ENCODE peak calls at places on chromosomes 12 and 14, in nine cellular contexts. P, K, H, O, F, J, L, B and N are unnamed samples. For H3K4me1, the result is how much of the 10 kb centered on the place peaks cover.

GRCh38 chr12:123421314-123421713 is 15.2 kb downstream of the RILPL2 start:
- DNase-seq in P (no peak), J (no peak), H (no peak), L (no peak), K (no peak), O (no peak), B (no peak), F (no peak), N (no peak)

GRCh38 chr14:65237956-65238355 is 135.6 kb upstream of the MAX start:
- DNase-seq in F (no peak), K (peak), O (no peak), P (no peak), B (no peak), J (no peak), L (no peak), H (no peak), N (no peak)

GRCh38 chr12:118980407-118981014 is 830 bp upstream of the SRRM4 start:
- DNase-seq in H (no peak), F (no peak), L (peak), J (no peak), P (no peak), B (no peak), O (peak), K (no peak), N (no peak)

GRCh38 chr12:93883436-93884154 is 206.4 kb downstream of the CRADD start:
- DNase-seq in B (no peak), L (no peak), F (peak), H (no peak), O (no peak), P (no peak), K (no peak), J (no peak), N (no peak)

GRCh38 chr12:132150780-132151144 is 6.5 kb downstream of the NOC4L start:
- DNase-seq in K (no peak), F (no peak), P (peak), H (peak), L (no peak), O (no peak), J (no peak), B (no peak), N (no peak)

GRCh38 chr12:26566670-26567069 is 266.3 kb downstream of the ITPR2 start:
- DNase-seq in P (no peak), F (no peak), H (no peak), B (no peak), L (no peak), O (no peak), J (no peak), K (no peak), N (no peak)

GRCh38 chr12:104952816-104953215 is 5.3 kb downstream of the SLC41A2 start:
- DNase-seq in P (no peak), B (no peak), L (no peak), J (no peak), K (no peak), O (no peak), F (no peak), H (no peak), N (no peak)

GRCh38 chr12:51951843-51952722 is 584 bp downstream of the ACVR1B start:
- DNase-seq in H (peak), K (no peak), O (peak), J (no peak), L (peak), F (peak), B (peak), P (peak), N (no peak)

GRCh38 chr12:115898670-115899069 is 378.8 kb downstream of the MED13L start:
- DNase-seq in B (no peak), K (no peak), O (peak), F (no peak), L (no peak), P (no peak), H (no peak), J (no peak), N (peak)

GRCh38 chr14:70000601-70001000 is 121.4 kb downstream of the SMOC1 start:
- DNase-seq in K (no peak), J (no peak), P (no peak), H (no peak), B (no peak), L (no peak), F (no peak), O (no peak), N (no peak)

GRCh38 chr12:67091204-67091603 is 178.0 kb upstream of the CAND1 start:
- DNase-seq in J (no peak), H (no peak), P (no peak), K (no peak), O (no peak), B (no peak), L (no peak), F (no peak), N (peak)

GRCh38 chr12:10027311-10028099 is 3.0 kb upstream of the CLEC9A start:
- DNase-seq in H (no peak), K (no peak), O (no peak), B (no peak), F (no peak), J (no peak), P (no peak), L (no peak), N (peak)

GRCh38 chr12:49293056-49293956 is 1.6 kb upstream of the PRPH start:
- DNase-seq in J (no peak), O (peak), L (no peak), B (no peak), H (no peak), P (no peak), K (peak), F (no peak), N (no peak)

GRCh38 chr14:42214981-42215491 is 608.4 kb downstream of the LRFN5 start:
- DNase-seq in J (no peak), K (no peak), L (peak), P (no peak), O (no peak), F (peak), B (no peak), H (no peak), N (no peak)

GRCh38 chr12:57319678-57320469 is 68.9 kb upstream of the STAC3 start:
- DNase-seq in B (no peak), F (no peak), L (no peak), J (no peak), K (no peak), H (no peak), O (no peak), P (no peak), N (no peak)

GRCh38 chr14:33958616-33959226 is 7.8 kb upstream of the EGLN3 start:
- DNase-seq in O (no peak), H (no peak), P (no peak), F (no peak), K (no peak), J (no peak), L (no peak), B (no peak), N (no peak)

GRCh38 chr12:13170892-13171490 is 25.5 kb upstream of the EMP1 start:
- DNase-seq in L (no peak), O (no peak), B (no peak), J (no peak), F (no peak), K (no peak), P (no peak), H (no peak), N (no peak)

GRCh38 chr14:31990183-31990862 is 86.8 kb upstream of the ARHGAP5 start:
- DNase-seq in P (no peak), B (no peak), J (no peak), F (no peak), K (no peak), L (no peak), O (no peak), H (no peak), N (peak)

GRCh38 chr14:80587096-80587724 is 354.3 kb downstream of the CEP128 start:
- DNase-seq in H (no peak), B (no peak), P (no peak), K (no peak), L (peak), O (no peak), F (no peak), J (no peak), N (peak)

GRCh38 chr12:49903700-49904423 is at the start of gene FAIM2:
- DNase-seq in L (no peak), J (no peak), H (peak), B (peak), O (peak), F (peak), K (no peak), P (peak), N (peak)

GRCh38 chr12:20946732-20947131 is 136.2 kb downstream of the SLCO1B3 start:
- DNase-seq in F (no peak), L (peak), P (no peak), J (no peak), K (no peak), H (no peak), B (no peak), O (peak), N (peak)

GRCh38 chr14:60301685-60302084 is 52.7 kb downstream of the PPM1A start:
- DNase-seq in J (no peak), L (no peak), O (no peak), P (no peak), H (no peak), F (no peak), B (no peak), K (no peak), N (no peak)

GRCh38 chr14:53509845-53510244 is 356.7 kb upstream of the DDHD1 start:
- DNase-seq in B (no peak), K (no peak), P (peak), J (no peak), O (no peak), H (peak), F (peak), L (no peak), N (no peak)

GRCh38 chr12:123223241-123223668 is 9.7 kb downstream of the MPHOSPH9 start:
- DNase-seq in K (no peak), P (peak), L (no peak), O (no peak), H (no peak), J (no peak), B (no peak), F (no peak), N (no peak)

GRCh38 chr12:127445583-127445982 is 821.4 kb upstream of the TMEM132C start:
- DNase-seq in B (no peak), H (no peak), F (no peak), J (no peak), P (no peak), K (no peak), O (no peak), L (no peak), N (no peak)

GRCh38 chr14:29905549-29905948 is 22.1 kb downstream of the PRKD1 start:
- DNase-seq in O (no peak), P (no peak), F (no peak), J (no peak), K (no peak), B (no peak), H (no peak), L (no peak), N (no peak)

GRCh38 chr14:72535485-72535884 is 358.4 kb downstream of the DPF3 start:
- DNase-seq in F (no peak), J (no peak), B (no peak), H (no peak), L (no peak), O (no peak), K (no peak), P (no peak), N (no peak)

GRCh38 chr14:83905157-83905556 is 1624.8 kb upstream of the FLRT2 start:
- DNase-seq in B (no peak), J (no peak), P (no peak), O (no peak), K (no peak), F (no peak), L (no peak), H (no peak), N (no peak)

GRCh38 chr14:75539165-75539561 is 16.9 kb downstream of the BATF start:
- DNase-seq in J (no peak), F (no peak), B (no peak), H (no peak), P (no peak), O (no peak), L (no peak), K (no peak), N (no peak)
- H3K4me1 ChIP-seq in J (under half), F (under half), B (half or more), H (under half), P (under half), O (under half), L (under half), K (under half), N (under half)

GRCh38 chr12:109840349-109841073 is 7.3 kb upstream of the TRPV4 start:
- DNase-seq in F (no peak), L (no peak), K (no peak), B (no peak), P (peak), H (no peak), O (peak), J (no peak), N (no peak)

GRCh38 chr12:109839444-109839843 is 6.2 kb upstream of the TRPV4 start:
- DNase-seq in L (no peak), B (no peak), K (no peak), F (no peak), H (no peak), O (no peak), P (no peak), J (no peak), N (no peak)

GRCh38 chr12:109844091-109844490 is 10.9 kb upstream of the TRPV4 start:
- DNase-seq in H (no peak), F (no peak), P (no peak), L (no peak), J (no peak), K (no peak), B (no peak), O (no peak), N (no peak)

GRCh38 chr12:109842021-109842420 is 8.8 kb upstream of the TRPV4 start:
- DNase-seq in L (no peak), P (no peak), K (no peak), J (no peak), O (peak), F (no peak), B (no peak), H (no peak), N (no peak)

DNA sequence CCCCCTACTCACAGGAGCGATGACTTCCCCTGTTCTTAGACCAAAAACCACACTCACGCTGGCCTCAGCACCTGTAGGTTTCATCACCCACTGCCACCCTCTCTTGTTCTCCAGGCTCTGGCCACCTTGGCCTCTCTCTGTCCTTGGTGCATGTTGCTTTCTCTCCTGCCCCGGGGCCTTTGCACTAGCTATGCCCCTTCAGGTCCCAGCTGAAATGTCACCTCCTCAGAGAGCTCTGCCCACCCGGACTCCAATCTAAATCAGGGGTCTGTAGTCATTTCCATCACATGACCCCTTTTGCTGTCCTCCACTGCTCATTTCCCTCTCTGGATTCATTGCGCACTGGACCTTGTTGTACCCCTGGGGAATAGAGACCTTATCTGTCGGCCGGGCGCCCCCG is 8.2 kb upstream of the TRPV4 start:
- DNase-seq in O (peak), K (no peak), B (no peak), L (no peak), P (no peak), H (no peak), J (no peak), F (no peak), N (no peak)
- TF ChIP-seq CTCF in O (peak), K (no peak), B (no peak), L (no peak), P (no peak), H (no peak), J (no peak), F (no peak), N (no peak)

DNA sequence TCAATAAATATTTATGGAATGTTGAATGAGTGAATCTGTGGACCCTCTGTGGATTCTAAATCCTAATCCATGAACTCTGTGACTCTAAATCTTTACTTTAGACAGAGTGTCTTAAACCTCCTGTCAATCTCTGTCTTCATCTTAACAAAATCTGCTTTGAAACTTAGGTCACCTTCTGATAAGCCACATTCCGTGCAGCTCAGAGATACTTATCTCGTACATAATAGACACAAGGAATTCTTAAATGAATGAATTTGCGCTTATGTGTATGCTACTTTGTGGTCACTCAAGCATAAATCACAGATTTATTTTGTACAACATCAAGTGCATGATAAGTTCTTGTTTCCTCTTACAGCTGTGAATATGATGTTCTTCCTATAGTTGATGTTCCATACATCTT is 2.2 kb upstream of the KRAS start:
- DNase-seq in L (no peak), O (no peak), H (no peak), K (no peak), F (no peak), B (no peak), J (no peak), P (no peak), N (no peak)
- H3K27ac ChIP-seq in L (no peak), O (no peak), H (no peak), K (no peak), F (no peak), B (no peak), J (no peak), P (no peak), N (no peak)

GRCh38 chr12:46365951-46366379 is 6.6 kb downstream of the SLC38A2 start:
- DNase-seq in L (no peak), P (no peak), H (no peak), K (no peak), F (no peak), J (no peak), O (no peak), B (no peak), N (no peak)
- H3K4me1 ChIP-seq in L (under half), P (half or more), H (half or more), K (half or more), F (half or more), J (half or more), O (under half), B (half or more), N (half or more)

DNA sequence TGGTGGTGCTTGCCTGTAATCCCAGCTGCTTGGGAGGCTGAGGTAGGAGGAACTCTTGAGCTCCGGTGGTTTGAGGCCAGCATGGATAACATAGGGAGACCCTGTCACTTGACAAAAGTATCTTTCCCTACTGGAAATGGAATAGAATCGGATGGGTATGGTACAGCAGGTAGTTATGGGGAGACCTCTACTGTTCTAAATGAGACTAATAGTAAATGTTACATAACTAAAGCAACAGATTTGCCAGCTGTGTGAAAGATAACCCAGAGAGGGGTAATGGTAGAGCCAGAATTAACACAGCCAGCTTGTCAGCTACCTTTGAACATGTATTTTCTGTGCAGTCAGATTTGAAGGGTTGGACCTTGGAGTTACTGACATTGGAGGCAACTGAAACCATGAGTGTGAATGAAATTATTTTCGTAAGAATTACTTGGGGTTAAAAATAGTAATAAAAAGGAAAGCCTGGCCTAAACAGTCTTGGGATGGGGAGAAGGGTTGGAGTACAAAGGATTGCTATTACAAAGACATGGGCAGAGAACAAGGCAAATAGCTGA is 21.7 kb upstream of the NUP107 start:
- DNase-seq in L (no peak), O (no peak), J (no peak), K (no peak), P (no peak), B (no peak), F (no peak), H (no peak), N (no peak)
- TF ChIP-seq CTCF in L (no peak), O (no peak), J (no peak), K (no peak), P (no peak), B (no peak), F (no peak), H (peak), N (no peak)

GRCh38 chr12:3896851-3897351 is 23.7 kb upstream of the PARP11 start:
- DNase-seq in P (no peak), B (peak), H (no peak), F (no peak), O (no peak), L (no peak), K (no peak), J (no peak), N (no peak)
- H3K27ac ChIP-seq in P (peak), B (peak), H (no peak), F (peak), O (peak), L (no peak), K (no peak), J (peak), N (no peak)

GRCh38 chr12:64666054-64666914 is 56.0 kb downstream of the RASSF3 start:
- DNase-seq in L (no peak), K (no peak), O (no peak), H (no peak), B (no peak), F (no peak), J (no peak), P (no peak), N (no peak)
- H3K4me1 ChIP-seq in L (half or more), K (half or more), O (under half), H (half or more), B (half or more), F (under half), J (half or more), P (half or more), N (half or more)

DNA sequence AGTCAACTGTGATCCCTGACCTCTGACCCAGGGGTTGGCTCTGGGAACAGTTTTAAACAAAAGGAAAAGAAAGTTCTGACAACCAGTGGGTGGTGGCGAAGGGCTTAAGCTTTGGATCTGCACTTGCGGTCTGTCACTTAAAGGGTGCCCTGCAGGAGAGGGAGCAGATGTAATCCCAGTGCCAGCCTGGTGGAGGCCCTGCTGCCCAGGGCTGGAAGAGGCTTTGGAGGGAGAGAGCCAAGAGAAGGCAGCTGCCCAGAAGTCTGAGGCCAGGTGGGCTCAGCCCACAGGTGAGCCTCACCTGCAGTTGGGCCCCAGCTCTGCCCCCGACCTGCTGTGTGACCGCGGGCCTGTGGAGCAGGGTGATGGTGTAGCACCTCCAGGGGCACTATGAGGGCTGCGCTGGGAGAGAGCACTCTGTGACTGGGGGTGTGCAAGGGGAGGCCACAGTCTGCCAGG is 19.1 kb downstream of the SH2B3 start:
- DNase-seq in H (no peak), J (no peak), L (no peak), B (no peak), O (peak), F (no peak), P (no peak), K (no peak), N (no peak)
- TF ChIP-seq CTCF in H (no peak), J (no peak), L (peak), B (no peak), O (peak), F (no peak), P (peak), K (no peak), N (peak)

GRCh38 chr12:69440016-69440415 is 30.2 kb upstream of the FRS2 start:
- DNase-seq in H (no peak), O (no peak), B (no peak), L (no peak), P (no peak), F (no peak), J (no peak), K (no peak), N (no peak)
- H3K27ac ChIP-seq in H (no peak), O (no peak), B (no peak), L (no peak), P (no peak), F (no peak), J (no peak), K (no peak), N (no peak)